ENCODE peak calls at places on chromosomes 1 and 21, in five cellular contexts. Q, L, M, Z and R are unnamed samples.

GRCh38 chr21:34639882-34640788 is 25.2 kb upstream of the RCAN1 start:
- DNase-seq in Q (peak; percentile 62), L (peak; percentile 13), M (no peak), Z (no peak), R (no peak)

GRCh38 chr1:20430355-20431290 is 55.4 kb downstream of the CAMK2N1 start:
- DNase-seq in Q (peak; percentile 74), L (peak; percentile 18), M (peak; percentile 39), Z (peak; percentile 86), R (peak; percentile 50)

GRCh38 chr1:41109316-41110263 is 88.1 kb upstream of the SLFNL1 start:
- DNase-seq in Q (peak; percentile 71), L (peak; percentile 95), M (peak; percentile 38), Z (no peak), R (no peak)

GRCh38 chr1:180571832-180572636 is 13.3 kb downstream of the OVAAL start:
- DNase-seq in Q (no peak), L (peak; percentile 50), M (no peak), Z (no peak), R (no peak)

GRCh38 chr1:235865565-235866206 is 1.0 kb downstream of the LYST start:
- DNase-seq in Q (no peak), L (no peak), M (no peak), Z (no peak), R (no peak)

GRCh38 chr1:51963592-51964308 is 26.8 kb downstream of the RAB3B start:
- DNase-seq in Q (peak; percentile 57), L (no peak), M (no peak), Z (no peak), R (no peak)

GRCh38 chr1:193685986-193686385 is 499.6 kb upstream of the B3GALT2 start:
- DNase-seq in Q (no peak), L (no peak), M (no peak), Z (no peak), R (no peak)

GRCh38 chr1:204566583-204566955 is 50.4 kb downstream of the MDM4 start:
- DNase-seq in Q (no peak), L (no peak), M (no peak), Z (no peak), R (no peak)

GRCh38 chr1:228276361-228276831 is 68.6 kb downstream of the OBSCN start:
- DNase-seq in Q (no peak), L (no peak), M (no peak), Z (no peak), R (no peak)

GRCh38 chr1:174676856-174677255 is 229.1 kb downstream of the GPR52 start:
- DNase-seq in Q (no peak), L (no peak), M (no peak), Z (no peak), R (no peak)

GRCh38 chr1:30816211-30817082 is 58.9 kb upstream of the LAPTM5 start:
- DNase-seq in Q (no peak), L (peak; percentile 92), M (no peak), Z (peak; percentile 84), R (peak; percentile 93)

GRCh38 chr1:184376359-184376758 is 10.5 kb upstream of the C1orf21 start:
- DNase-seq in Q (no peak), L (no peak), M (no peak), Z (no peak), R (no peak)

GRCh38 chr1:158087320-158087927 is 93.3 kb upstream of the CD1D start:
- DNase-seq in Q (peak; percentile 79), L (peak; percentile 77), M (peak; percentile 86), Z (peak; percentile 72), R (peak; percentile 63)

GRCh38 chr1:238898856-238899255 is 487.5 kb upstream of the CHRM3 start:
- DNase-seq in Q (no peak), L (no peak), M (no peak), Z (no peak), R (no peak)

GRCh38 chr1:46556822-46557221 is 5.4 kb upstream of the KNCN start:
- DNase-seq in Q (no peak), L (peak; percentile 56), M (no peak), Z (no peak), R (no peak)

GRCh38 chr1:30707412-30708360 is 15.7 kb downstream of the MATN1 start:
- DNase-seq in Q (peak; percentile 90), L (peak; percentile 56), M (peak; percentile 69), Z (peak; percentile 90), R (no peak)

GRCh38 chr1:50829010-50829958 is 130.8 kb downstream of the FAF1 start:
- DNase-seq in Q (no peak), L (no peak), M (no peak), Z (no peak), R (no peak)

GRCh38 chr1:100604372-100604771 is 66.4 kb downstream of the GPR88 start:
- DNase-seq in Q (no peak), L (no peak), M (no peak), Z (no peak), R (no peak)

GRCh38 chr1:100609849-100610248 is 71.9 kb downstream of the GPR88 start:
- DNase-seq in Q (no peak), L (no peak), M (no peak), Z (no peak), R (no peak)

GRCh38 chr1:100607628-100608240 is 69.8 kb downstream of the GPR88 start:
- DNase-seq in Q (no peak), L (no peak), M (no peak), Z (no peak), R (no peak)

GRCh38 chr1:100611086-100611485 is 73.1 kb downstream of the GPR88 start:
- DNase-seq in Q (no peak), L (no peak), M (no peak), Z (no peak), R (no peak)

GRCh38 chr1:100606438-100606837 is 68.5 kb downstream of the GPR88 start:
- DNase-seq in Q (no peak), L (peak; percentile 74), M (no peak), Z (peak; percentile 17), R (no peak)
- TF ChIP-seq RAD21 in Q (peak; percentile 74), L (peak; percentile 89), M (peak; percentile 79), Z (peak; percentile 76), R (peak; percentile 86)

DNA sequence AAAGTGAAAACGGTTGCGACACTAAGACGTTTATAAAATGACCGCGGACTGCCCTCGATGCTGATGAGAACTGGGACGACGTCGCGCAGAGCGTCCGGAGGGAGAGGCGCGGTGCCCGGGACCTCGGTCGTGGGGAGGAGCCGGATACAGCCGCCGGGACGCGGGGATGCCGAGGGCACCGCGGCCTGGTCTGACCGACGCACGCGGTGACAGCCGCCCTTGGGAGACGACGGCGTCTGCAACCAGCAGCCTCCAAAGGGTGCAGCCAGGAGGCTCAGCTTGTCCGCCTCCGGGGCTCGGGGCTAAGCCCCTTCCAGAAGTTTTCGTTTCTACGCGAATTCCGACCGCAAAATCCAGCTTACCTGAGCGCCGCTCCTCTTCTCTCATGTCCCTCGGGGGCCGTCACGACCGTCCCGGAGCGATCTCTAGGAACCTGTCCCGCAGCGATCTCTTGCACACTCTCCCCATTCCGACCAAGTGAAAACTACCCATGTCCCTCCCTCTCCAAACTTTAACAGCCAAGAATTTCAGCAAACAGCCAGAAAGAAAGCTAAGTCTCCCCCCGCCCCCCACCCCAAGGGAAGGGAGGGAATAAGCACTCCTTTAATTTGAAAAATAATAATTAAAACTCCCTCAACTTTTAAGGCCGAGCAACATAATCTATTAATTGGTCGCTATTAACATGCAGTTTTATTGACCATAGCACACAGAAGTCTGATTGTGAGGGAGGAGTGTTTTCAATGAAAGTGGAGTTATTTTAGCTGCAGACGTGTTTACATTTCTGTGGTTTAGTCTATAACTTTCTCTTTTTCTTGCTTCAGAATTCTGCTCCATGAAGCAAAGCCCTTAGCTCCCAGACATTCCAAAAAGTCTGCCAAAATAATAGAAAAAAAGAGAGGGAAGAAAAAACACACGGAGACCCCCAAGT is 144.2 kb upstream of the ETS2 start:
- DNase-seq in Q (no peak), L (peak; percentile 62), M (no peak), Z (peak; percentile 67), R (no peak)
- TF ChIP-seq RAD21 in Q (no peak), L (no peak), M (no peak), Z (no peak), R (no peak)

GRCh38 chr1:19083081-19083480 is 126.6 kb upstream of the IFFO2 start:
- DNase-seq in Q (no peak), L (peak; percentile 41), M (no peak), Z (no peak), R (no peak)
- TF ChIP-seq RAD21 in Q (no peak), L (no peak), M (no peak), Z (no peak), R (no peak)

GRCh38 chr1:226498690-226499008 is 49.9 kb upstream of the STUM start:
- DNase-seq in Q (no peak), L (no peak), M (no peak), Z (no peak), R (peak; percentile 34)
- TF ChIP-seq RAD21 in Q (no peak), L (no peak), M (no peak), Z (no peak), R (no peak)